ENCODE peak calls at places on chromosomes 4 and X, in seven cellular contexts. L is fibroblast of the aortic adventitia; Z is GM10248; X is HFFc6; U is fibroblast of lung; W is activated CD8-positive, alpha-beta T cell treated with anti-CD3 and anti-CD28 coated beads for 36 hours; R is progenitor cell of endocrine pancreas. I is an unnamed sample.

GRCh38 chrX:153818571-153819397 is 11.6 kb downstream of the PDZD4 start:
- DNase-seq in L (no peak), Z (no peak), X (no peak), U (no peak), W (peak), R (peak), I (peak)

GRCh38 chr4:9704551-9705332 is 76.7 kb upstream of the DRD5 start:
- DNase-seq in L (no peak), Z (no peak), X (no peak), U (no peak), W (no peak), R (no peak), I (no peak)

GRCh38 chrX:101785142-101785541 is 125.5 kb upstream of the ARMCX2 start:
- DNase-seq in L (no peak), Z (no peak), X (no peak), U (no peak), W (no peak), R (no peak), I (no peak)

GRCh38 chrX:46465203-46465602 is 80.0 kb downstream of the ZNF674 start:
- DNase-seq in L (no peak), Z (no peak), X (no peak), U (no peak), W (no peak), R (no peak), I (no peak)

GRCh38 chrX:2387614-2388239 is 113.0 kb downstream of the DHRSX start:
- DNase-seq in L (peak), Z (no peak), X (no peak), U (peak), W (no peak), R (no peak), I (no peak)

GRCh38 chrX:10989386-10989785 is 121.7 kb upstream of the HCCS start:
- DNase-seq in L (no peak), Z (no peak), X (no peak), U (peak), W (no peak), R (no peak), I (no peak)

GRCh38 chr4:45172636-45173035 is 446.3 kb upstream of the GNPDA2 start:
- DNase-seq in L (no peak), Z (no peak), X (no peak), U (no peak), W (no peak), R (no peak), I (no peak)

GRCh38 chr4:37802068-37802666 is 24.3 kb upstream of the PGM2 start:
- DNase-seq in L (peak), Z (no peak), X (peak), U (peak), W (no peak), R (peak), I (no peak)

GRCh38 chr4:961651-962230 is 11.6 kb downstream of the DGKQ start:
- DNase-seq in L (no peak), Z (no peak), X (no peak), U (no peak), W (no peak), R (no peak), I (no peak)

GRCh38 chr4:113899260-113900177 is 79.9 kb downstream of the ARSJ start:
- DNase-seq in L (no peak), Z (no peak), X (no peak), U (no peak), W (peak), R (no peak), I (no peak)

GRCh38 chr4:105149771-105150170 is 3.1 kb downstream of the TET2 start:
- DNase-seq in L (peak), Z (no peak), X (no peak), U (peak), W (no peak), R (no peak), I (no peak)

GRCh38 chr4:105147226-105148151 is 813 bp downstream of the TET2 start:
- DNase-seq in L (peak), Z (peak), X (peak), U (peak), W (peak), R (no peak), I (no peak)

GRCh38 chr4:105145059-105145912 is 1.4 kb upstream of the TET2 start:
- DNase-seq in L (peak), Z (peak), X (no peak), U (no peak), W (no peak), R (no peak), I (no peak)

GRCh38 chr4:105145913-105146285 is 777 bp upstream of the TET2 start:
- DNase-seq in L (no peak), Z (peak), X (no peak), U (peak), W (peak), R (no peak), I (no peak)

DNA sequence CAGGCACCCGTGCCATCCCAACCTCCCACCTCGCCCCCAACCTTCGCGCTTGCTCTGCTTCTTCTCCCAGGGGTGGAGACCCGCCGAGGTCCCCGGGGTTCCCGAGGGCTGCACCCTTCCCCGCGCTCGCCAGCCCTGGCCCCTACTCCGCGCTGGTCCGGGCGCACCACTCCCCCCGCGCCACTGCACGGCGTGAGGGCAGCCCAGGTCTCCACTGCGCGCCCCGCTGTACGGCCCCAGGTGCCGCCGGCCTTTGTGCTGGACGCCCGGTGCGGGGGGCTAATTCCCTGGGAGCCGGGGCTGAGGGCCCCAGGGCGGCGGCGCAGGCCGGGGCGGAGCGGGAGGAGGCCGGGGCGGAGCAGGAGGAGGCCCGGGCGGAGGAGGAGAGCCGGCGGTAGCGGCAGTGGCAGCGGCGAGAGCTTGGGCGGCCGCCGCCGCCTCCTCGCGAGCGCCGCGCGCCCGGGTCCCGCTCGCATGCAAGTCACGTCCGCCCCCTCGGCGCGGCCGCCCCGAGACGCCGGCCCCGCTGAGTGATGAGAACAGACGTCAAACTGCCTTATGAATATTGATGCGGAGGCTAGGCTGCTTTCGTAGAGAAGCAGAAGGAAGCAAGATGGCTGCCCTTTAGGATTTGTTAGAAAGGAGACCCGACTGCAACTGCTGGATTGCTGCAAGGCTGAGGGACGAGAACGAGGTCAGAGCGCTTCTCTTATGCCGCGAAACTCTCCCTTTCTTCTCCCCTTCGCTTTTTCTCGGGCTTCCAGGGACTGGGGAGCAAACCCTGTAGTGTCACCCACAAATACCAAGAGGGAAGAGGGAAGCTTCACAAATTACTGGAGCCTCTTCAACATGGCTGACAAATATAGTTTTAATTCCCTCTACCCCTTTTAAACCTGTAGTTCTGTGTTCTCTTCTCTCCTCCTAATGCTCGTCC is at the start of gene TET2:
- DNase-seq in L (peak), Z (peak), X (peak), U (peak), W (peak), R (peak), I (peak)
- TF ChIP-seq CTCF in L (no peak), Z (no peak), X (peak), U (no peak), W (no peak), R (no peak), I (no peak)

GRCh38 chr4:25862411-25863346 is at the start of gene SEL1L3:
- DNase-seq in L (no peak), Z (peak), X (no peak), U (no peak), W (peak), R (peak), I (peak)

GRCh38 chr4:25863906-25864418 is 1.2 kb upstream of the SEL1L3 start:
- DNase-seq in L (no peak), Z (no peak), X (no peak), U (no peak), W (no peak), R (no peak), I (no peak)

GRCh38 chr4:25861951-25862410 is 807 bp downstream of the SEL1L3 start:
- DNase-seq in L (peak), Z (no peak), X (no peak), U (peak), W (peak), R (no peak), I (no peak)

GRCh38 chr4:25861422-25861926 is 1.3 kb downstream of the SEL1L3 start:
- DNase-seq in L (peak), Z (no peak), X (no peak), U (no peak), W (no peak), R (no peak), I (no peak)

GRCh38 chr4:25863347-25863784 is 578 bp upstream of the SEL1L3 start:
- DNase-seq in L (no peak), Z (no peak), X (no peak), U (no peak), W (peak), R (peak), I (no peak)
- TF ChIP-seq CTCF in L (no peak), Z (peak), X (peak), U (peak), W (peak), R (peak), I (peak)

GRCh38 chr4:139509727-139510410 is 46.1 kb downstream of the SETD7 start:
- DNase-seq in L (no peak), Z (no peak), X (no peak), U (no peak), W (no peak), R (no peak), I (no peak)
- TF ChIP-seq CTCF in L (peak), Z (peak), X (peak), U (peak), W (no peak), R (peak), I (peak)

DNA sequence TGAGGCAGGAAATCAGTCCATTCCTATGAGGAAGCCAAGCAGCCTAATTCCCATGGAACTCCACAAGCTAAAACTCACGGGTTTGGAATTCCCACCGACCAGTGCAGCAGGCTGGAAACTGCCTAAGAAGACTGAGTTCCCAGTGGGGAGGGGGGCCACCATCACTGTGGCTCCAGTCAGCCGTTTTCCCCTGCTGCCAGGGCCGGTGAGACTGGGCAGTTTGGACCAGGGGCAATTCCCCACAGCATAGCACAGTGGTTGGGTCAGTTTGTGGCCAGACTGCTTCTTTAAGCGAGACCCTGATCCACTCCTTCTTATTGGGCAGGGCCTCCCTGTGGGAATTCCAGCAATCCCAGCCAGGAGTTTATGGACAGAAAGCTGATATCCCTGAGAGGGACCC is 20.6 kb downstream of the PAGE5 start:
- DNase-seq in L (no peak), Z (no peak), X (no peak), U (no peak), W (no peak), R (no peak), I (no peak)
- TF ChIP-seq CTCF in L (no peak), Z (no peak), X (no peak), U (no peak), W (no peak), R (no peak), I (no peak)

GRCh38 chr4:30716158-30716557 is 4.0 kb upstream of the PCDH7 start:
- DNase-seq in L (peak), Z (peak), X (peak), U (peak), W (no peak), R (no peak), I (no peak)
- TF ChIP-seq CTCF in L (peak), Z (peak), X (peak), U (peak), W (peak), R (peak), I (peak)

GRCh38 chr4:84413954-84414353 is 85.1 kb downstream of the NKX6-1 start:
- DNase-seq in L (no peak), Z (no peak), X (no peak), U (no peak), W (no peak), R (no peak), I (no peak)
- TF ChIP-seq CTCF in L (no peak), Z (no peak), X (no peak), U (no peak), W (no peak), R (no peak), I (no peak)

GRCh38 chr4:140150886-140151699 is 2.9 kb downstream of the MAML3 start:
- DNase-seq in L (peak), Z (peak), X (peak), U (peak), W (peak), R (peak), I (peak)

GRCh38 chr4:140149851-140150635 is 3.9 kb downstream of the MAML3 start:
- DNase-seq in L (peak), Z (no peak), X (peak), U (peak), W (peak), R (peak), I (peak)

GRCh38 chr4:140151700-140152014 is 2.3 kb downstream of the MAML3 start:
- DNase-seq in L (peak), Z (peak), X (peak), U (peak), W (peak), R (peak), I (peak)

GRCh38 chr4:140152015-140152703 is 1.8 kb downstream of the MAML3 start:
- DNase-seq in L (no peak), Z (peak), X (no peak), U (no peak), W (peak), R (no peak), I (peak)

GRCh38 chr4:140150636-140150885 is 3.4 kb downstream of the MAML3 start:
- DNase-seq in L (no peak), Z (no peak), X (no peak), U (no peak), W (no peak), R (no peak), I (no peak)
- TF ChIP-seq CTCF in L (no peak), Z (no peak), X (no peak), U (no peak), W (no peak), R (no peak), I (no peak)

I was measured in osteocyte.